ENCODE peak calls at places on chromosomes 3 and 15, in ten cellular contexts. V, B, Z, M, G, I, H, J, S and K are unnamed samples.

GRCh38 chr3:15858547-15859506 is 61.0 kb upstream of the ANKRD28 start:
- DNase-seq in V (peak), B (peak), Z (peak), M (peak), G (peak), I (peak), H (peak), J (peak), S (peak), K (peak)

GRCh38 chr15:75170711-75171341 is 30.9 kb upstream of the C15orf39 start:
- DNase-seq in V (peak), B (no peak), Z (no peak), M (no peak), G (peak), I (peak), H (peak), J (no peak), S (no peak), K (no peak)

GRCh38 chr15:80929225-80929624 is 60.4 kb downstream of the MESD start:
- DNase-seq in V (no peak), B (no peak), Z (no peak), M (no peak), G (peak), I (peak), H (peak), J (no peak), S (no peak), K (no peak)

GRCh38 chr3:133595341-133595740 is 21.9 kb downstream of the CDV3 start:
- DNase-seq in V (no peak), B (no peak), Z (no peak), M (no peak), G (peak), I (peak), H (peak), J (no peak), S (no peak), K (no peak)

GRCh38 chr3:14684447-14684846 is 9.5 kb downstream of the C3orf20 start:
- DNase-seq in V (no peak), B (no peak), Z (no peak), M (no peak), G (no peak), I (no peak), H (no peak), J (no peak), S (no peak), K (no peak)

GRCh38 chr15:58179741-58180381 is 41.7 kb downstream of the AQP9 start:
- DNase-seq in V (no peak), B (no peak), Z (no peak), M (no peak), G (peak), I (peak), H (peak), J (no peak), S (no peak), K (no peak)

GRCh38 chr3:47315069-47315647 is 32.4 kb downstream of the KLHL18 start:
- DNase-seq in V (no peak), B (no peak), Z (no peak), M (peak), G (no peak), I (no peak), H (no peak), J (no peak), S (no peak), K (no peak)

GRCh38 chr3:55817177-55817576 is 330.1 kb upstream of the WNT5A start:
- DNase-seq in V (no peak), B (no peak), Z (no peak), M (no peak), G (no peak), I (no peak), H (no peak), J (no peak), S (no peak), K (no peak)

GRCh38 chr3:111864821-111865656 is 6.0 kb downstream of the PHLDB2 start:
- DNase-seq in V (peak), B (no peak), Z (no peak), M (peak), G (no peak), I (peak), H (peak), J (no peak), S (no peak), K (no peak)

GRCh38 chr3:113249111-113249510 is 37.8 kb downstream of the BOC start:
- DNase-seq in V (no peak), B (no peak), Z (peak), M (peak), G (peak), I (peak), H (peak), J (no peak), S (no peak), K (no peak)

GRCh38 chr15:89822030-89822429 is 7.4 kb upstream of the ANPEP start:
- DNase-seq in V (no peak), B (no peak), Z (no peak), M (no peak), G (peak), I (no peak), H (peak), J (no peak), S (no peak), K (no peak)

GRCh38 chr3:195522254-195523023 is 20.7 kb downstream of the PPP1R2 start:
- DNase-seq in V (peak), B (peak), Z (no peak), M (no peak), G (peak), I (no peak), H (no peak), J (no peak), S (no peak), K (no peak)

GRCh38 chr3:188152660-188153497 is 1.1 kb upstream of the LPP start:
- DNase-seq in V (peak), B (peak), Z (peak), M (peak), G (peak), I (peak), H (peak), J (peak), S (no peak), K (peak)

DNA sequence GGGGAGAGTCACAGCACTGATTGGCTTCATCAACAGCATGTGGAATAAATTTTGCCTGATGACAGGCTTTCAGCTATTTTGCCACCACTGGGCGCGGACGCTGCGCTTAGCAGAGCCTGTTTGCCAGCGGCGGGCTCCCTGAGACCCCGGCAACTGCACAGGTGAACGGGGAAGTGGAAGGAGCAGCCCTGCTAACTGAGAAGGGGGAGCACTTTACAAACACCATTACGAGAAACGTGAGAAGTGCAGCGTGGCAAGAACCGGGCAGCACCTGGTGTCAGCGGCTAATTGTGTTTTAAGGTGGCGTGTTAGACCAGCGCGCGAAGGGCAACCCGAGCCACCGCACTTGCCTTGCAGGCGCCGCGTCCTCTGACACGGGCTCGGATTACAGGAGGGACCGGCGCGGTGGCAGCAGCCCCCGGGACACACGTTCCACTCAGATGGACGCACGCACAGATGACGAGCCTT is 307.8 kb upstream of the ARRDC4 start:
- DNase-seq in V (no peak), B (peak), Z (no peak), M (no peak), G (peak), I (no peak), H (peak), J (peak), S (no peak), K (peak)
- TF ChIP-seq CTCF in V (no peak), B (no peak), Z (no peak), M (no peak), G (no peak), I (no peak), H (no peak), J (no peak), S (no peak), K (no peak)

GRCh38 chr3:177622520-177622919 is 425.2 kb upstream of the TBL1XR1 start:
- DNase-seq in V (no peak), B (no peak), Z (no peak), M (no peak), G (no peak), I (no peak), H (no peak), J (no peak), S (no peak), K (no peak)
- TF ChIP-seq CTCF in V (no peak), B (no peak), Z (no peak), M (no peak), G (peak), I (no peak), H (no peak), J (no peak), S (no peak), K (no peak)

DNA sequence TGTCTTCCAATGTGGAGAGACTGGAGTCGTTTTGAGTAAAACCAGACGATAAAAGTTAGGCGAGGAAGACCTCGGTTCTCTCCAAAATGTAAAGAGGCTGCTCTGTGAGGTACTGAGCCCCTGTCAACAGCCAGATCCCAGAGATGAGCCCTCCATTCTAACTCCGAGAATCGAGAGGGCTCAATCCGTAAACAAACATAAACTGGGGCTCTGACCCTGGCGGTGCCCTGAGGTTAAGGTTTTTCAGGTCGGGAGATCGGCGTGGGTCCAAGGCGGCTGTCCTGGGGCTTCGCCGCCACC is 417 bp downstream of the TBCCD1 start:
- DNase-seq in V (no peak), B (no peak), Z (no peak), M (no peak), G (no peak), I (no peak), H (no peak), J (no peak), S (no peak), K (no peak)
- TF ChIP-seq CTCF in V (no peak), B (peak), Z (no peak), M (no peak), G (no peak), I (no peak), H (no peak), J (no peak), S (no peak), K (no peak)

GRCh38 chr3:26281284-26281977 is 341.1 kb upstream of the LRRC3B start:
- DNase-seq in V (no peak), B (no peak), Z (no peak), M (peak), G (peak), I (no peak), H (peak), J (no peak), S (no peak), K (no peak)

GRCh38 chr3:26279091-26279490 is 343.5 kb upstream of the LRRC3B start:
- DNase-seq in V (no peak), B (no peak), Z (no peak), M (no peak), G (peak), I (no peak), H (no peak), J (no peak), S (no peak), K (no peak)

DNA sequence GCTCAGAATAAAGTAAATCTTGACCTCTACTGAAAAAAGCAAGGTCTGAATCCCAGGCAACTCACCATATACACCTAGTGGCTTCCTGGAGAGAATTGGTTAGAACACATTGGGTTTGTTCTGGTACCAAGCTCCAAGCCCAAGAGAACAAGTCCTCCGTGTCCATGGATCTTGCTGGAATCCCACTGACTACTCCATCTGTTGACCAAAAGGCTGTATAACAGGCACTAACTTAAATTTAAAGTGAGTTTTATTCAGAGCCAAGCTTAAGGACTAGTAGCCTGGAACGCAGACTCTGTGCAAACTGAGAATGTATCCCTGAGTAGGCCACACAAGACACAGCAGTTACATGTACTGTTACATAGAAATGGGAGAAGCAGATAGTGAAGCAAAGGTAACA is 342.1 kb upstream of the LRRC3B start:
- DNase-seq in V (no peak), B (no peak), Z (no peak), M (no peak), G (peak), I (no peak), H (no peak), J (no peak), S (no peak), K (no peak)
- TF ChIP-seq CTCF in V (no peak), B (peak), Z (no peak), M (no peak), G (no peak), I (no peak), H (no peak), J (no peak), S (no peak), K (no peak)

DNA sequence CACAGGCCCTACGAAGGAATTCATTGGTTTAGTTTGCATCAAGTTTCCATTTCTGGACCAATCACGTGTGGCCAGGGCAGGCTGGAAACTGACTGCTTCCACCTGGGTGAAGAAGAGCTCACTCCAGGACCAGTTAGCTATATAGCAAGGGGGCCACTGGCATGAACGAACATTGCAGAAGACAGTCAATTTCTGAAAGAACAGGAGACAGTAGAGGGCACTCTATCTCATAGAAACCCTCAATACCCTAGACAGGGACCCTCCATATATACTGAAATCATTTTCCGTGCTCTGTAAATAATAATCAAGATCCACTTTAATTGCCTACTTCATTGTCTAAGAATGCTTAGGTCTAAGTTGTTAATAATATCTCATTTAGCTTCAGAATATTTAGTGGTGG is 215.6 kb downstream of the CADPS start:
- DNase-seq in V (no peak), B (no peak), Z (no peak), M (no peak), G (no peak), I (no peak), H (no peak), J (no peak), S (no peak), K (no peak)
- TF ChIP-seq CTCF in V (no peak), B (no peak), Z (no peak), M (no peak), G (no peak), I (no peak), H (no peak), J (no peak), S (no peak), K (no peak)